ENCODE peak calls at places on chromosomes 16 and 17, in ten cellular contexts. J is stimulated activated CD8-positive, alpha-beta memory T cell treated with anti-CD3 and anti-CD28 coated beads, Interleukin-12 subunit alpha, Interleukin-12 subunit beta, amount 100 ng/mL, for 4 hours; H is NCI-H1930; F is M059J; D is ACHN; R is left ventricle myocardium inferior; Y is smooth muscle cell of the brain vasculature; N is G401; B is NCI-H510A; G is stimulated activated CD4-positive, alpha-beta T cell treated with anti-CD3 and anti-CD28 coated beads, Interleukin-15, amount 100 ng/mL, for 24 hours. A is an unnamed sample.

GRCh38 chr16:48393843-48394703 is 8.9 kb upstream of the SIAH1 start:
- DNase-seq in H (no peak), N (peak; percentile 69), F (no peak), R (no peak), J (no peak), G (peak; percentile 17), D (no peak), B (no peak), Y (no peak), A (no peak)

GRCh38 chr16:47043970-47044684 is 70.7 kb upstream of the DNAJA2 start:
- DNase-seq in G (no peak), Y (no peak), F (no peak), B (no peak), R (peak; percentile 28), D (no peak), J (no peak), N (no peak), H (no peak), A (no peak)

GRCh38 chr16:51556694-51557327 is 405.7 kb upstream of the SALL1 start:
- DNase-seq in D (peak; percentile 80), F (peak; percentile 93), B (no peak), G (no peak), H (no peak), R (no peak), N (no peak), J (no peak), Y (peak; percentile 78), A (no peak)

GRCh38 chr17:72434991-72435618 is 314.3 kb downstream of the SOX9 start:
- DNase-seq in D (no peak), N (no peak), B (no peak), H (no peak), J (no peak), F (no peak), G (no peak), R (no peak), Y (no peak), A (no peak)

GRCh38 chr16:82016964-82017363 is 5.7 kb upstream of the SDR42E1 start:
- DNase-seq in H (no peak), F (no peak), N (no peak), J (no peak), G (no peak), D (no peak), B (no peak), R (no peak), Y (no peak), A (no peak)

GRCh38 chr16:65180986-65181710 is 59.3 kb upstream of the CDH11 start:
- DNase-seq in B (no peak), H (no peak), R (no peak), N (no peak), G (no peak), Y (no peak), J (no peak), F (no peak), D (no peak), A (no peak)

GRCh38 chr17:76697702-76698465 is 12.9 kb downstream of the MXRA7 start:
- DNase-seq in G (no peak), D (peak; percentile 77), J (no peak), N (peak; percentile 58), F (peak; percentile 39), Y (no peak), H (no peak), B (peak; percentile 62), R (no peak), A (no peak)

GRCh38 chr16:1214693-1215092 is 10.4 kb downstream of the TPSG1 start:
- DNase-seq in H (no peak), D (no peak), G (no peak), J (no peak), F (no peak), B (no peak), Y (no peak), R (no peak), N (no peak), A (no peak)

GRCh38 chr16:15949210-15950166 is at the start of gene ABCC1:
- DNase-seq in R (peak; percentile 55), G (peak; percentile 69), N (peak; percentile 50), H (no peak), B (peak; percentile 58), D (peak; percentile 61), J (peak; percentile 66), Y (no peak), F (peak; percentile 40), A (no peak)

GRCh38 chr16:87226926-87227650 is 90.1 kb downstream of the C16orf95 start:
- DNase-seq in B (no peak), N (peak; percentile 51), J (no peak), F (peak; percentile 55), Y (peak; percentile 76), G (no peak), H (no peak), R (no peak), D (no peak), A (no peak)

GRCh38 chr17:64920026-64920418 is 744 bp upstream of the LRRC37A3 start:
- DNase-seq in D (no peak), B (no peak), J (no peak), N (peak; percentile 31), R (no peak), F (peak; percentile 34), H (no peak), Y (no peak), G (no peak), A (no peak)

GRCh38 chr17:55303701-55304145 is 39.0 kb downstream of the HLF start:
- DNase-seq in N (no peak), D (no peak), R (no peak), B (no peak), Y (no peak), G (no peak), J (no peak), H (no peak), F (peak; percentile 88), A (no peak)

GRCh38 chr17:65544658-65545057 is 16.8 kb downstream of the AXIN2 start:
- DNase-seq in R (no peak), Y (no peak), N (no peak), B (no peak), D (no peak), G (no peak), F (no peak), J (no peak), H (no peak), A (no peak)

GRCh38 chr17:51251010-51251409 is 8.8 kb downstream of the MBTD1 start:
- DNase-seq in B (no peak), G (no peak), F (no peak), R (no peak), D (no peak), J (no peak), H (no peak), Y (no peak), N (no peak), A (no peak)

GRCh38 chr16:85004587-85005205 is 6.6 kb downstream of the ZDHHC7 start:
- DNase-seq in R (no peak), G (no peak), Y (no peak), H (no peak), F (peak; percentile 95), N (no peak), J (no peak), B (no peak), D (peak; percentile 98), A (no peak)

GRCh38 chr17:45248132-45248936 is 13.6 kb downstream of the SPATA32 start:
- DNase-seq in R (no peak), F (peak; percentile 50), J (peak; percentile 72), G (peak; percentile 85), D (peak; percentile 57), Y (no peak), H (no peak), N (peak; percentile 34), B (peak; percentile 47), A (peak; percentile 30)

GRCh38 chr17:39281806-39282205 is 56.1 kb upstream of the STAC2 start:
- DNase-seq in B (no peak), G (no peak), D (no peak), F (peak; percentile 23), N (no peak), J (no peak), H (no peak), R (no peak), Y (no peak), A (no peak)

A was measured in NT2/D1.